ENCODE peak calls at places on chromosomes 1 and 21, in four cellular contexts. One of them, this sample, is unnamed.

GRCh38 chr1:161080391-161081150 is 8.8 kb downstream of the NECTIN4 start:
- DNase-seq in IMR-90: no peak
- DNase-seq in GM12878: no peak
- DNase-seq in SK-N-SH: no peak
- DNase-seq in this sample: no peak

GRCh38 chr1:246947255-246947654 is 15.5 kb upstream of the AHCTF1 start:
- DNase-seq in SK-N-SH: no peak
- DNase-seq in IMR-90: peak; percentile 46
- DNase-seq in GM12878: no peak
- DNase-seq in this sample: no peak

GRCh38 chr1:228900099-228900965 is 165.1 kb downstream of the RHOU start:
- DNase-seq in SK-N-SH: peak; percentile 71
- DNase-seq in GM12878: no peak
- DNase-seq in IMR-90: peak; percentile 22
- DNase-seq in this sample: no peak

GRCh38 chr1:172533511-172534116 is 664 bp downstream of the SUCO start:
- DNase-seq in IMR-90: peak; percentile 36
- DNase-seq in SK-N-SH: peak; percentile 44
- DNase-seq in GM12878: no peak
- DNase-seq in this sample: peak; percentile 22

GRCh38 chr1:203099760-203100159 is 13.9 kb upstream of the MYOG start:
- DNase-seq in GM12878: no peak
- DNase-seq in SK-N-SH: no peak
- DNase-seq in IMR-90: no peak
- DNase-seq in this sample: no peak

GRCh38 chr1:192986110-192986747 is 72.9 kb downstream of the UCHL5 start:
- DNase-seq in SK-N-SH: no peak
- DNase-seq in IMR-90: peak; percentile 84
- DNase-seq in GM12878: no peak
- DNase-seq in this sample: no peak

GRCh38 chr1:228372183-228373003 is 34.2 kb downstream of the TRIM11 start:
- DNase-seq in SK-N-SH: no peak
- DNase-seq in IMR-90: no peak
- DNase-seq in GM12878: no peak
- DNase-seq in this sample: no peak

GRCh38 chr1:10918531-10918930 is 93.9 kb upstream of the TARDBP start:
- DNase-seq in SK-N-SH: no peak
- DNase-seq in GM12878: no peak
- DNase-seq in IMR-90: peak; percentile 65
- DNase-seq in this sample: no peak

GRCh38 chr21:41605934-41606285 is 98.0 kb upstream of the TMPRSS2 start:
- DNase-seq in IMR-90: no peak
- DNase-seq in SK-N-SH: no peak
- DNase-seq in GM12878: no peak
- DNase-seq in this sample: no peak

GRCh38 chr1:56551691-56552090 is 27.7 kb downstream of the PLPP3 start:
- DNase-seq in GM12878: no peak
- DNase-seq in IMR-90: no peak
- DNase-seq in SK-N-SH: no peak
- DNase-seq in this sample: no peak

GRCh38 chr1:183610053-183610452 is 19.8 kb upstream of the NCF2 start:
- DNase-seq in SK-N-SH: no peak
- DNase-seq in GM12878: no peak
- DNase-seq in IMR-90: no peak
- DNase-seq in this sample: no peak

GRCh38 chr1:27527857-27528700 is 38.1 kb upstream of the WASF2 start:
- DNase-seq in IMR-90: no peak
- DNase-seq in SK-N-SH: peak; percentile 79
- DNase-seq in GM12878: no peak
- DNase-seq in this sample: no peak

GRCh38 chr1:116826818-116827606 is 72.8 kb downstream of the CD2 start:
- DNase-seq in GM12878: peak; percentile 97
- DNase-seq in IMR-90: peak; percentile 7
- DNase-seq in SK-N-SH: no peak
- DNase-seq in this sample: no peak

DNA sequence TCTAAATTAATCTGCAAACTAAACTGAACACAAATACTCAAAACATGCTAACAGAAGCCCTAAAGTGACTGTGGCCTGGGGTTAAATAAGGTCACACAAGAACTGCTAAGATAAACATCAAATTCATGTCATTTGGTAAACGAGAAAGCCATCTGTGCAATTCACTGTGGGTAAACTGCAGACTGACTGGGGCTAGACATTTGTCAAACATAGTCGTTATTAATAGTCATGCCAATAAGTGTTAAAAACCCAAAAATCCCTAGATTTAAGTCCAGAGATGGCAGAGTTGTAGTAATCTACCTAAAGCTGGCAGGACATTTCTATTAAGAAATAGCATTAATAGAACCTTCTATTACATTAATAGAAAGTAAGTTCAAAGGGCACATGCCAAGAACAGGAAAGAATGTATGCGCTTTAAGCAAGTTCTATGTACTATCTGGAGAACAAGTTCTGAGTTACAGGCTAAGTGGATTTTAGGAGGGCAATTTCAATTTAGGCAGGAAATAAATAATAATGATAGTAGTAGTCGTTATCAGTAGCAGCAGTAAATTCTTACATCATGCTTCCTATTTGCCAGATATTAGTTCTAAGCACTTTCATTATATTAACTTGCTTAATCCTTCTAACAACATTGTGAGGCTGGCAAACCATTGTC is 8.6 kb downstream of the EDEM3 start:
- DNase-seq in GM12878: peak; percentile 23
- DNase-seq in SK-N-SH: peak; percentile 60
- DNase-seq in IMR-90: no peak
- DNase-seq in this sample: no peak
- H3K27ac ChIP-seq in GM12878: peak overlapping the region; percentile 60
- H3K27ac ChIP-seq in SK-N-SH: peak overlapping the region; percentile 85
- H3K27ac ChIP-seq in IMR-90: no peak overlapping the region
- H3K27ac ChIP-seq in this sample: no peak overlapping the region

DNA sequence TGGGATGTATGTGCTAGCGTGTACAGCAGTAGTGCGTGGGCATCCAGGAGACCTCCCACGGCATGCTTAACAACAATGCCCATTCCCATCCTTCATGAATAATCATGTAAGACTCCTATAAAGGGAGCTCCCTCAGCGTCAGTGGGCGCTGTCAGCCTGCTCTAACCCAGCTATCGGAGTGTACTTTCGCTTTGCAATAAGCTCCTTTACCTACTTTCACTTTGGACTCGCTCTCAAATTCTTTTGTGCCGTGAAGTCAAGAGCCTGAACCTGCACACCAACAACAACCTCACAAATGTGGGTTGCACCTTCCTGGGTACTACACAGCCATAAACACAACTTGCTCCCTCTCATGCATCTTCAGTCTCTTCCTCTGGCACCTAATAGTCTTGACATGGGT is 114.8 kb upstream of the PAXBP1 start:
- DNase-seq in IMR-90: no peak
- DNase-seq in GM12878: no peak
- DNase-seq in SK-N-SH: no peak
- DNase-seq in this sample: peak; percentile 1
- TF ChIP-seq RAD21 in IMR-90: no peak
- TF ChIP-seq RAD21 in GM12878: no peak
- TF ChIP-seq RAD21 in SK-N-SH: no peak
- TF ChIP-seq RAD21 in this sample: no peak

GRCh38 chr1:6591644-6592043 is 11.0 kb downstream of the KLHL21 start:
- DNase-seq in SK-N-SH: no peak
- DNase-seq in IMR-90: no peak
- DNase-seq in GM12878: no peak
- DNase-seq in this sample: no peak

GRCh38 chr1:6593810-6594209 is 8.9 kb downstream of the KLHL21 start:
- DNase-seq in IMR-90: no peak
- DNase-seq in GM12878: no peak
- DNase-seq in SK-N-SH: no peak
- DNase-seq in this sample: no peak

GRCh38 chr1:6591222-6591621 is 11.4 kb downstream of the ZBTB48 start:
- DNase-seq in GM12878: no peak
- DNase-seq in IMR-90: no peak
- DNase-seq in SK-N-SH: no peak
- DNase-seq in this sample: no peak

GRCh38 chr1:6592865-6593593 is 9.6 kb downstream of the KLHL21 start:
- DNase-seq in GM12878: no peak
- DNase-seq in IMR-90: no peak
- DNase-seq in SK-N-SH: no peak
- DNase-seq in this sample: no peak

GRCh38 chr1:6592441-6592840 is 10.2 kb downstream of the KLHL21 start:
- DNase-seq in GM12878: no peak
- DNase-seq in IMR-90: no peak
- DNase-seq in SK-N-SH: no peak
- DNase-seq in this sample: no peak
- H3K27ac ChIP-seq in GM12878: no peak overlapping the region
- H3K27ac ChIP-seq in IMR-90: no peak overlapping the region
- H3K27ac ChIP-seq in SK-N-SH: no peak overlapping the region
- H3K27ac ChIP-seq in this sample: no peak overlapping the region

DNA sequence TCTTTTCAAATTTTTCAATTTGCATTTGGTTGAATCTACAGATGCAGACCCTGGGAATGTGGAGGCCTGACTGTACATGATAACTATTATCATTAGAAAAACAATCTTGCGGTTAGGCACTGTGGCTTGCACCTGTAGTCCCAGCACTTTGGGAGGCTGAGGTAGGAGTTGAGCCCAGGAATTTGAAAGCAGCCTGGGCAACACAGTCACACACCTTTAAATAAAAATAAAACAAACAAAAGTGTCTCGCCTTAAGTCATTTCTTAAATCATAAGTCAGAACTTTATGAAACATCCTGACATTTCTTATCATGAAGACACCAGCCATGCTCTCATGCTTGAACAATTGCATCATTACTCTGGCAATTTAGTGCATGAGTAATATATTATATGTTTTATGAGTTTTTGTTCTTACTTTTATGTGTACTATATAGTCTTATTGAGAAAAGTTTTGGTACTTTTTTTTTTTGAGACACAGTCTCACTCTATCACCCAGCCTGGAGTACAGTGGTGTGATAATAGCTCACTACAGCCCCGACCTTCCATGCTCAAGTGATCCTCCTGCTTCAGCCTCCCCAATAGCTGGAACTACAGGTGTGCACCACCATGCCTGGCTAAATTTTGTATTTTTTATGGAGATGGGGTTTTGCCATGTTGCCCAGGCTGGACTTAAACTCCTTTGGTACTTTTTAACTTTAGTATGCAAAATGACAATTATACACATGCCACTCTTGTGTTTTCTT is 7.8 kb downstream of the TBX19 start:
- DNase-seq in SK-N-SH: no peak
- DNase-seq in GM12878: no peak
- DNase-seq in IMR-90: peak; percentile 65
- DNase-seq in this sample: no peak
- TF ChIP-seq RAD21 in SK-N-SH: no peak
- TF ChIP-seq RAD21 in GM12878: no peak
- TF ChIP-seq RAD21 in IMR-90: no peak
- TF ChIP-seq RAD21 in this sample: no peak

DNA sequence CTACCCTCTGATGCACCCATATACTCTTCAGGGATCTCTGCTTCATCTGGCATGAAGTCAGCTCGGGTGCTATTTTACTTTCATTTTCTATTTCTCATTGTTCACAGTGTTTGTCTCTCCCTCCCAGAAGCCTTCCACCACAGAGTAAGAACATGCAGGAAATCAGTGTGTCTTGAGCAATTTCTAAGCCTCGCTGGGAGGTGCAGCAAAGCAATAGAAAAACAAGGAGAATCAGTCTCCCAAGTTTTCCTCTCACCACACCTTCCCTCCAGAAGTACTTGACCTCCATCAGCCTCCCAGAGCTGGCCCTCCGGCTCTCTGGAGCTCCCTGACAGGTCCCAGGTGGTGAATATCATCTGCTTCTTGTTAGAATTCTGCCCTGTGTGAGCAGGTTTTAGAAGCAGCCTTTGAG is 594.7 kb upstream of the CAMK1G start:
- DNase-seq in GM12878: peak; percentile 34
- DNase-seq in SK-N-SH: peak; percentile 35
- DNase-seq in IMR-90: no peak
- DNase-seq in this sample: peak; percentile 1
- H3K27ac ChIP-seq in GM12878: peak overlapping the region; percentile 82
- H3K27ac ChIP-seq in SK-N-SH: peak overlapping the region; percentile 97
- H3K27ac ChIP-seq in IMR-90: no peak overlapping the region
- H3K27ac ChIP-seq in this sample: peak overlapping the region; percentile 62

This sample was measured in A549.